ENCODE peak calls at places on chromosomes 13 and 19, in eight cellular contexts. G, V, J, S, N, P, C and H are unnamed samples.

GRCh38 chr19:10812902-10813404 is 23.1 kb downstream of the TMED1 start:
- DNase-seq in N (no peak), V (no peak), G (peak; percentile 62), C (peak; percentile 72), P (no peak), S (no peak), J (peak; percentile 18), H (peak; percentile 72)

GRCh38 chr19:39390460-39390758 is 497 bp downstream of the PAF1 start:
- DNase-seq in V (peak; percentile 95), G (peak; percentile 72), S (peak; percentile 48), C (peak; percentile 91), P (peak; percentile 83), J (no peak), N (peak; percentile 81), H (no peak)

GRCh38 chr13:20544186-20544914 is 18.7 kb upstream of the CRYL1 start:
- DNase-seq in G (no peak), J (no peak), N (no peak), S (no peak), C (no peak), V (no peak), P (no peak), H (no peak)

GRCh38 chr19:8158411-8159074 is 9.2 kb upstream of the FBN3 start:
- DNase-seq in N (peak; percentile 61), V (no peak), G (peak; percentile 54), P (peak; percentile 56), C (peak; percentile 91), S (no peak), J (no peak), H (peak; percentile 83)

GRCh38 chr19:8001651-8001994 is 3.8 kb downstream of the ELAVL1 start:
- DNase-seq in J (no peak), C (no peak), V (no peak), P (no peak), G (no peak), S (no peak), N (no peak), H (no peak)

GRCh38 chr19:45710731-45711130 is 18.3 kb downstream of the QPCTL start:
- DNase-seq in C (no peak), V (no peak), P (no peak), N (no peak), J (no peak), G (no peak), S (no peak), H (no peak)

GRCh38 chr13:76884571-76885202 is 1.5 kb downstream of the KCTD12 start:
- DNase-seq in S (no peak), G (peak; percentile 40), P (no peak), N (no peak), V (no peak), J (no peak), C (peak; percentile 29), H (peak; percentile 7)

GRCh38 chr13:51879133-51879532 is 17.4 kb downstream of the CCDC70 start:
- DNase-seq in V (no peak), N (no peak), P (no peak), J (no peak), S (no peak), C (no peak), G (no peak), H (no peak)

GRCh38 chr13:51821666-51822065 is 17.7 kb upstream of the DHRS12 start:
- DNase-seq in N (no peak), C (no peak), S (no peak), G (no peak), P (peak; percentile 61), J (no peak), V (no peak), H (no peak)

GRCh38 chr19:35407619-35408018 is 36.8 kb downstream of the GPR42 start:
- DNase-seq in S (no peak), C (no peak), V (no peak), G (no peak), J (no peak), P (no peak), N (no peak), H (no peak)

GRCh38 chr19:45391346-45391745 is 13.5 kb downstream of the PPP1R13L start:
- DNase-seq in S (no peak), J (no peak), C (no peak), N (peak; percentile 57), P (no peak), G (no peak), V (no peak), H (peak; percentile 25)

GRCh38 chr13:41973247-41973741 is 12.4 kb upstream of the VWA8 start:
- DNase-seq in C (no peak), P (no peak), J (no peak), N (no peak), G (no peak), V (no peak), S (no peak), H (no peak)

GRCh38 chr19:29576043-29576442 is 30.0 kb upstream of the POP4 start:
- DNase-seq in G (no peak), J (no peak), C (no peak), N (no peak), S (no peak), P (no peak), V (peak; percentile 54), H (no peak)

GRCh38 chr19:2282062-2282861 is at the start of gene PEAK3:
- DNase-seq in V (peak; percentile 96), C (no peak), S (no peak), N (no peak), P (no peak), G (no peak), J (no peak), H (no peak)